ENCODE peak calls at places on chromosomes 6 and 20, in six cellular contexts. E is HepG2, R is H1, K is GM23338, H is GM12878, F is K562. B is an unnamed sample.

GRCh38 chr6:54020311-54020710 is 90.9 kb upstream of the MLIP start:
- DNase-seq in F (no peak), H (no peak), K (no peak), R (no peak), E (no peak), B (no peak)

GRCh38 chr6:170029416-170030283 is 261.2 kb downstream of the DLL1 start:
- DNase-seq in R (no peak), F (no peak), K (no peak), E (no peak), H (no peak), B (peak; percentile 3)

GRCh38 chr6:134626131-134626530 is 308.2 kb upstream of the SGK1 start:
- DNase-seq in E (no peak), F (no peak), H (no peak), R (no peak), K (no peak), B (no peak)

GRCh38 chr20:20233041-20233514 is 134.8 kb upstream of the INSM1 start:
- DNase-seq in R (no peak), K (no peak), H (no peak), E (no peak), F (peak; percentile 46), B (no peak)

GRCh38 chr20:47927385-47927851 is 142.1 kb upstream of the SULF2 start:
- DNase-seq in F (no peak), R (no peak), H (no peak), K (no peak), E (no peak), B (no peak)

GRCh38 chr6:105560611-105561066 is 157.8 kb upstream of the PREP start:
- DNase-seq in R (no peak), E (no peak), H (peak; percentile 70), K (no peak), F (no peak), B (no peak)

GRCh38 chr6:76942203-76942971 is 520.9 kb downstream of the HTR1B start:
- DNase-seq in R (no peak), E (no peak), F (no peak), H (no peak), K (no peak), B (no peak)

GRCh38 chr6:66556936-66557335 is 849.9 kb upstream of the EYS start:
- DNase-seq in E (no peak), H (no peak), F (no peak), R (no peak), K (no peak), B (no peak)

GRCh38 chr20:25544316-25544715 is 41.0 kb downstream of the NINL start:
- DNase-seq in F (no peak), E (no peak), K (no peak), H (no peak), R (no peak), B (no peak)

GRCh38 chr6:138454976-138455706 is 44.2 kb downstream of the NHSL1 start:
- DNase-seq in R (no peak), F (peak; percentile 15), E (no peak), K (no peak), H (peak; percentile 37), B (peak; percentile 49)

GRCh38 chr20:2544211-2544610 is 7.8 kb downstream of the TMC2 start:
- DNase-seq in R (no peak), K (no peak), F (no peak), H (no peak), E (no peak), B (no peak)

GRCh38 chr6:134176283-134176975 is 124.0 kb upstream of the SLC2A12 start:
- DNase-seq in F (no peak), R (no peak), H (no peak), E (no peak), K (peak; percentile 69), B (peak; percentile 60)

GRCh38 chr6:12993283-12993898 is 276.8 kb downstream of the PHACTR1 start:
- DNase-seq in E (no peak), K (no peak), F (no peak), H (no peak), R (no peak), B (no peak)

GRCh38 chr6:149031545-149032317 is 284.9 kb downstream of the UST start:
- DNase-seq in F (no peak), E (peak; percentile 9), R (no peak), K (no peak), H (no peak), B (no peak)

GRCh38 chr6:53418288-53418687 is 69.5 kb upstream of the ELOVL5 start:
- DNase-seq in F (no peak), R (no peak), E (no peak), H (no peak), K (no peak), B (no peak)

GRCh38 chr6:131761061-131761761 is 46.6 kb upstream of the ENPP1 start:
- DNase-seq in F (no peak), E (no peak), K (no peak), R (no peak), H (no peak), B (no peak)

GRCh38 chr6:21263531-21264287 is 329.8 kb upstream of the SOX4 start:
- DNase-seq in E (no peak), K (no peak), R (no peak), F (peak; percentile 71), H (peak; percentile 63), B (no peak)

GRCh38 chr20:14919473-14920157 is 582.2 kb upstream of the FLRT3 start:
- DNase-seq in K (peak; percentile 89), F (no peak), R (peak; percentile 49), H (no peak), E (no peak), B (peak; percentile 81)

GRCh38 chr6:85129881-85130280 is 320.0 kb upstream of the NT5E start:
- DNase-seq in H (no peak), F (no peak), E (no peak), R (no peak), K (no peak), B (no peak)

GRCh38 chr6:158648682-158649131 is 1.1 kb upstream of the SYTL3 start:
- DNase-seq in K (no peak), R (no peak), E (no peak), F (no peak), H (peak; percentile 83), B (no peak)

GRCh38 chr6:13830803-13831202 is 16.4 kb upstream of the MCUR1 start:
- DNase-seq in E (no peak), K (no peak), H (no peak), R (no peak), F (no peak), B (no peak)

GRCh38 chr6:113873043-113873667 is 16.0 kb downstream of the MARCKS start:
- DNase-seq in H (no peak), E (peak; percentile 88), R (no peak), K (peak; percentile 28), F (no peak), B (no peak)

GRCh38 chr6:16716450-16716858 is 44.8 kb downstream of the ATXN1 start:
- DNase-seq in R (no peak), F (no peak), K (no peak), H (no peak), E (peak; percentile 74), B (no peak)
- TF ChIP-seq CREB1 in R (no peak), F (no peak), K (no peak), H (no peak), E (peak; percentile 22), B (no peak)

GRCh38 chr6:47292027-47292426 is 17.7 kb downstream of the TNFRSF21 start:
- DNase-seq in E (no peak), F (no peak), R (no peak), K (no peak), H (no peak), B (no peak)
- TF ChIP-seq CREB1 in E (no peak), F (no peak), R (no peak), K (no peak), H (no peak), B (no peak)

GRCh38 chr6:47629954-47630353 is 68.4 kb upstream of the ADGRF4 start:
- DNase-seq in F (no peak), K (no peak), H (no peak), E (no peak), R (no peak), B (no peak)

GRCh38 chr6:47628448-47629272 is 69.7 kb upstream of the ADGRF4 start:
- DNase-seq in E (no peak), K (no peak), R (no peak), H (no peak), F (no peak), B (no peak)

GRCh38 chr6:47633141-47633540 is 65.2 kb upstream of the ADGRF4 start:
- DNase-seq in F (peak; percentile 23), R (no peak), K (peak; percentile 19), E (no peak), H (no peak), B (no peak)

GRCh38 chr6:47630587-47630986 is 67.8 kb upstream of the ADGRF4 start:
- DNase-seq in F (no peak), H (no peak), R (no peak), K (no peak), E (no peak), B (no peak)

DNA sequence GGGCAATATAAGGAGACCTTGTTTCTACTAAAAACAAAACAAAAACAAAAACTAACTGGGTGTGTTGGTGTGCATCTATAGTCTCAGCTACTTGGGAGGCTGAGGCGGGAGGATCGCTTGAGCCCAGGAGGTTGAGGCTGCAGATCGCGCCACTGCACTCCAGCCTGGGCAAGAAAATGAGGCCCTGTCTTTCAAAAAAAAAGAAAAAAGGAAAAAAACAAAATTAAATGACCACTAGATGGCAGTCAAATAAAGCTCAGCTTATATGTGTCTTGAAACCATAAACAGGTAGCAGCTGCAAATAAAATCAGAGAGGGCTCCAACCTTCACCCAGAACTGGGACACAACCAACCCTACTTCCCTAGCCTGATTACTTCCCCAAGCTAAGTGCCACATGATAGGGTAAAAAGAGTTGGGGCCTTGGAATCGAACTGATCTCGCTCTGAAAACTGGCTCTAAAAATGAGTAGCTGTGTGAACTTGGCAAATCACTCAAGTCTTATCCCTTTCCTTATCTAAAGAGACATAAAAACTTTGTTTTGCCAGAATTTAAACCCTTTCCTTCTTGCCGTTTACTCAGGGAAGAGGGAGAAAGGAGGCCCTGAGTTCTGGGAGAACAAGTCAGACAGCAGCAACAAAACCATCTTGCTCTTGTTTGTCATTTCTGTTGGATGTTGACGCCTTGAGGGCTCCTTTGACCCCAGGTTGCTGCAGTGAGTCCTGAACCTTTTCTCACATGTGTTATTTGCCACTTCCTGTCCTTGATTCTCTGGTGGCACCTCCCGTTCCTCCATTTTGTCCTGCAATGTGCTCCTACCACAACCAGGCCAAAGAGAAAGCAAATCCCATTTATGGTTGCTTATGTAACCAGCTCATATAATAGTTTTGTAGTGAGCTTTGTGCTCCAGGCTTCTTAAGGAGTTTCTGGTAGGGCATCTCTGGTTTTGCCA is 66.9 kb upstream of the ADGRF4 start:
- DNase-seq in F (peak; percentile 65), K (peak; percentile 85), H (peak; percentile 32), R (peak; percentile 23), E (peak; percentile 66), B (no peak)
- TF ChIP-seq CREB1 in F (no peak), K (peak; percentile 17), H (no peak), R (no peak), E (no peak), B (no peak)

GRCh38 chr6:5151955-5152401 is 66.8 kb downstream of the PPP1R3G start:
- DNase-seq in K (no peak), E (no peak), H (no peak), R (no peak), F (no peak), B (no peak)

GRCh38 chr6:5153186-5153585 is 68.0 kb downstream of the PPP1R3G start:
- DNase-seq in H (no peak), K (no peak), F (no peak), R (no peak), E (no peak), B (no peak)

GRCh38 chr6:5150676-5151075 is 65.5 kb downstream of the PPP1R3G start:
- DNase-seq in F (no peak), R (no peak), E (no peak), H (no peak), K (no peak), B (no peak)

GRCh38 chr6:5151295-5151954 is 66.3 kb downstream of the PPP1R3G start:
- DNase-seq in H (no peak), E (no peak), F (no peak), R (no peak), K (no peak), B (no peak)

GRCh38 chr6:5152417-5152816 is 67.3 kb downstream of the PPP1R3G start:
- DNase-seq in E (no peak), H (no peak), K (no peak), R (no peak), F (no peak), B (no peak)
- TF ChIP-seq CREB1 in E (no peak), H (no peak), K (no peak), R (no peak), F (no peak), B (no peak)